ENCODE peak calls at places on chromosome 10, in ten cellular contexts. Z is fibroblast of lung; D is adrenal gland; A is IMR-90; S is CD4-positive, CD25-positive, alpha-beta regulatory T cell; I is lower lobe of right lung; E is lung; B is breast epithelium; O is sigmoid colon; V is cardiac muscle cell. K is an unnamed sample.

GRCh38 chr10:124005991-124006392 is 87.4 kb downstream of the CHST15 start:
- DNase-seq in Z (no peak), D (no peak), A (no peak), S (no peak), I (no peak), E (no peak), B (no peak), O (peak; percentile 90), V (no peak), K (no peak)

GRCh38 chr10:13712799-13713581 is 126.2 kb downstream of the PRPF18 start:
- DNase-seq in Z (peak; percentile 99), D (peak; percentile 78), A (peak; percentile 99), S (peak; percentile 24), I (peak; percentile 83), E (peak; percentile 71), B (no peak), O (peak; percentile 93), V (peak; percentile 95), K (peak; percentile 97)

GRCh38 chr10:86349474-86349873 is 17.1 kb downstream of the GRID1 start:
- DNase-seq in Z (no peak), D (no peak), A (no peak), S (no peak), I (peak; percentile 10), E (no peak), B (no peak), O (no peak), V (peak; percentile 23), K (peak; percentile 15)

GRCh38 chr10:58414270-58415041 is 29.2 kb downstream of the TFAM start:
- DNase-seq in Z (peak; percentile 73), D (no peak), A (peak; percentile 80), S (no peak), I (no peak), E (no peak), B (peak; percentile 51), O (no peak), V (peak; percentile 89), K (no peak)

GRCh38 chr10:92327445-92328433 is 36.8 kb downstream of the MARCHF5 start:
- DNase-seq in Z (no peak), D (no peak), A (no peak), S (no peak), I (no peak), E (no peak), B (no peak), O (no peak), V (no peak), K (no peak)

GRCh38 chr10:103506061-103506460 is 12.6 kb downstream of the NEURL1 start:
- DNase-seq in Z (no peak), D (no peak), A (no peak), S (no peak), I (no peak), E (no peak), B (no peak), O (no peak), V (no peak), K (no peak)

GRCh38 chr10:5501976-5502902 is 2.9 kb upstream of the CALML5 start:
- DNase-seq in Z (no peak), D (no peak), A (peak; percentile 6), S (no peak), I (no peak), E (no peak), B (no peak), O (peak; percentile 57), V (peak; percentile 48), K (no peak)

GRCh38 chr10:122477436-122477835 is 16.1 kb downstream of the HTRA1 start:
- DNase-seq in Z (no peak), D (peak; percentile 1), A (no peak), S (no peak), I (no peak), E (no peak), B (no peak), O (no peak), V (no peak), K (no peak)

GRCh38 chr10:97307866-97308780 is 10.9 kb upstream of the FRAT1 start:
- DNase-seq in Z (no peak), D (no peak), A (no peak), S (no peak), I (no peak), E (no peak), B (no peak), O (no peak), V (no peak), K (no peak)

GRCh38 chr10:11783558-11783865 is 39.6 kb upstream of the PROSER2 start:
- DNase-seq in Z (no peak), D (no peak), A (no peak), S (no peak), I (no peak), E (no peak), B (no peak), O (no peak), V (no peak), K (no peak)

GRCh38 chr10:132397671-132398565 is 918 bp downstream of the PWWP2B start:
- DNase-seq in Z (peak; percentile 59), D (peak; percentile 88), A (peak; percentile 47), S (peak; percentile 34), I (peak; percentile 73), E (peak; percentile 52), B (no peak), O (peak; percentile 81), V (peak; percentile 45), K (peak; percentile 83)

GRCh38 chr10:58089739-58090138 is 178.0 kb downstream of the IPMK start:
- DNase-seq in Z (no peak), D (no peak), A (no peak), S (no peak), I (no peak), E (no peak), B (no peak), O (no peak), V (no peak), K (no peak)

GRCh38 chr10:133295426-133296320 is 13.0 kb downstream of the TUBGCP2 start:
- DNase-seq in Z (no peak), D (no peak), A (no peak), S (no peak), I (no peak), E (no peak), B (no peak), O (no peak), V (no peak), K (no peak)

GRCh38 chr10:69733791-69734261 is 67.9 kb upstream of the COL13A1 start:
- DNase-seq in Z (peak; percentile 78), D (no peak), A (peak; percentile 68), S (no peak), I (no peak), E (no peak), B (no peak), O (peak; percentile 40), V (peak; percentile 43), K (peak; percentile 85)

GRCh38 chr10:13915710-13916109 is 328.9 kb downstream of the PRPF18 start:
- DNase-seq in Z (no peak), D (no peak), A (no peak), S (no peak), I (no peak), E (no peak), B (peak; percentile 73), O (peak; percentile 69), V (peak; percentile 36), K (no peak)

GRCh38 chr10:69315610-69316312 is 37.5 kb downstream of the HK1 start:
- DNase-seq in Z (no peak), D (no peak), A (peak; percentile 26), S (no peak), I (no peak), E (no peak), B (no peak), O (no peak), V (no peak), K (no peak)

GRCh38 chr10:48210391-48210790 is 64.1 kb downstream of the FRMPD2 start:
- DNase-seq in Z (no peak), D (no peak), A (no peak), S (no peak), I (no peak), E (no peak), B (no peak), O (no peak), V (no peak), K (no peak)

GRCh38 chr10:108791030-108791429 is 1132.3 kb downstream of the XPNPEP1 start:
- DNase-seq in Z (no peak), D (no peak), A (no peak), S (no peak), I (no peak), E (no peak), B (no peak), O (no peak), V (no peak), K (no peak)
- H3K4me3 ChIP-seq in Z (no peak overlapping the region), D (no peak overlapping the region), A (no peak overlapping the region), S (no peak overlapping the region), I (no peak overlapping the region), E (no peak overlapping the region), B (no peak overlapping the region), O (no peak overlapping the region), V (no peak overlapping the region), K (no peak overlapping the region)

GRCh38 chr10:31686566-31686965 is 242.1 kb downstream of the ARHGAP12 start:
- DNase-seq in Z (no peak), D (no peak), A (no peak), S (no peak), I (no peak), E (no peak), B (no peak), O (no peak), V (no peak), K (no peak)
- H3K9me3 ChIP-seq in Z (no peaks in the 10 kb centered on the region), D (no peaks in the 10 kb centered on the region), A (peaks cover 23% of the 10 kb centered on the region), S (peaks cover 29% of the 10 kb centered on the region), I (peaks cover 30% of the 10 kb centered on the region), E (peaks cover 2% of the 10 kb centered on the region), B (peaks cover 28% of the 10 kb centered on the region), O (peaks cover 8% of the 10 kb centered on the region), V (no peaks in the 10 kb centered on the region), K (peaks cover 61% of the 10 kb centered on the region)

DNA sequence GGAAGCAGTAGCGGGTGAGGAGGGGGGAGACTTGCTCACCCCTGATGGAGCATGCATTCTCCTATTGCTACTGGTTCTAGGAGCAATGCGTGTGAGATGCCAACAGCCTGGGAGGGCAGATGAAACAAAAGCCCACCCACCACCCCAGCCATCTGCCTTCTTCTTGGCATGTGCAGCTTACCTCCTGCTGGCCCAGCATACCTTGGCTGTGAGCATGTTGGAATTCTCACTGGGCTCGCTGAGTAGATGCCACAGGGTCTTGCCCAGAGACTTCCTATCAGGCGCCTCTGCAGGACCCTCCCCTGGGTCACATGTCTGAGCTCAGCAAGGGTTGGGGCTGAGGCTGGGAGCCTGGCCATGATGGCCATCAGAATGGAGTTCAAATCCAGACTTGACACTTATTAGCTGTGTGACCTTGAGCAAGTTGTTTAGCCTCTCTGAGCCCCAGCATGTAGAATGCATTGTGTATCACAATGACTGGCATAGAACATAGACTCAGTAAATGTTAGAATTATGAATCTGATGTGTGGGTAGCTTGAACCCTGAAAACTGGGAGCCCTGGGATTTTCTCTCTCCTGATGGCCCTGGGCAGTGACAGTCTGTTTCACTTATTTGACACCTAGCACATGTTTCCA is 38.2 kb downstream of the CDH23 start:
- DNase-seq in Z (no peak), D (peak; percentile 9), A (no peak), S (no peak), I (no peak), E (no peak), B (no peak), O (no peak), V (no peak), K (no peak)
- H3K36me3 ChIP-seq in Z (no peaks in the 10 kb centered on the region), D (no peaks in the 10 kb centered on the region), A (no peaks in the 10 kb centered on the region), S (no peaks in the 10 kb centered on the region), I (no peaks in the 10 kb centered on the region), E (no peaks in the 10 kb centered on the region), B (no peaks in the 10 kb centered on the region), O (no peaks in the 10 kb centered on the region), V (no peaks in the 10 kb centered on the region), K (no peaks in the 10 kb centered on the region)

GRCh38 chr10:99234067-99234738 is 1.4 kb downstream of the HPSE2 start:
- DNase-seq in Z (peak; percentile 43), D (peak; percentile 26), A (peak; percentile 31), S (peak; percentile 64), I (peak; percentile 86), E (peak; percentile 64), B (no peak), O (peak; percentile 72), V (peak; percentile 65), K (peak; percentile 42)
- H3K4me3 ChIP-seq in Z (peak overlapping the region; percentile 59), D (no peak overlapping the region), A (peak overlapping the region; percentile 36), S (no peak overlapping the region), I (peak overlapping the region; percentile 55), E (no peak overlapping the region), B (peak overlapping the region; percentile 80), O (peak overlapping the region; percentile 44), V (peak overlapping the region; percentile 36), K (peak overlapping the region; percentile 41)